ENCODE peak calls at places on chromosomes 2 and 18, in seven cellular contexts. W is PC-3, F is ovary, L is brain microvascular endothelial cell, Q is A549, J is right lobe of liver, S is kidney epithelial cell. U is an unnamed sample.

GRCh38 chr2:234343297-234343696 is 153.6 kb downstream of the ARL4C start:
- DNase-seq in S (no peak), J (no peak), L (no peak), Q (no peak), F (no peak), W (no peak), U (no peak)

GRCh38 chr2:219178377-219179175 is 501 bp downstream of the RETREG2 start:
- DNase-seq in W (peak; percentile 13), F (no peak), J (peak; percentile 75), S (no peak), Q (peak; percentile 24), L (peak; percentile 12), U (no peak)

GRCh38 chr18:21270453-21270852 is 28.4 kb downstream of the GREB1L start:
- DNase-seq in F (no peak), Q (peak; percentile 0), W (no peak), J (no peak), L (peak; percentile 22), S (peak; percentile 47), U (no peak)

GRCh38 chr2:45130758-45131157 is 121.5 kb upstream of the SIX2 start:
- DNase-seq in W (peak; percentile 32), J (no peak), L (no peak), S (no peak), F (no peak), Q (no peak), U (no peak)

GRCh38 chr2:101655941-101656422 is 41.5 kb upstream of the MAP4K4 start:
- DNase-seq in Q (no peak), S (no peak), J (no peak), W (no peak), L (no peak), F (no peak), U (no peak)

GRCh38 chr2:42928161-42928691 is 135.8 kb upstream of the HAAO start:
- DNase-seq in J (no peak), W (no peak), Q (no peak), S (no peak), L (no peak), F (peak; percentile 27), U (no peak)

GRCh38 chr2:8146329-8147048 is 535.4 kb upstream of the ID2 start:
- DNase-seq in Q (no peak), W (no peak), L (no peak), F (no peak), S (no peak), J (peak; percentile 76), U (no peak)

GRCh38 chr2:195413422-195413821 is 243.6 kb upstream of the SLC39A10 start:
- DNase-seq in J (no peak), F (no peak), L (no peak), S (no peak), W (no peak), Q (no peak), U (no peak)

GRCh38 chr2:201220102-201220570 is 37.2 kb downstream of the CASP10 start:
- DNase-seq in Q (no peak), J (no peak), W (no peak), S (no peak), L (no peak), F (no peak), U (no peak)

GRCh38 chr2:195388024-195388423 is 269.0 kb upstream of the SLC39A10 start:
- DNase-seq in W (no peak), Q (no peak), F (no peak), J (no peak), L (no peak), S (no peak), U (no peak)

GRCh38 chr2:149747456-149747855 is 159.9 kb upstream of the MMADHC start:
- DNase-seq in L (no peak), S (no peak), Q (no peak), F (no peak), W (no peak), J (no peak), U (no peak)

GRCh38 chr2:185952098-185952497 is 213.5 kb downstream of the FSIP2 start:
- DNase-seq in W (peak; percentile 53), J (no peak), Q (no peak), L (no peak), S (no peak), F (no peak), U (no peak)

GRCh38 chr2:20052872-20053281 is 1.4 kb upstream of the LAPTM4A start:
- DNase-seq in J (no peak), Q (peak; percentile 81), S (no peak), L (peak; percentile 91), F (peak; percentile 67), W (peak; percentile 73), U (no peak)

GRCh38 chr2:85411405-85411748 is 1.2 kb upstream of the CAPG start:
- DNase-seq in S (no peak), J (no peak), L (no peak), Q (no peak), W (no peak), F (no peak), U (no peak)
- H3K4me3 ChIP-seq in S (no peak overlapping the region), J (no peak overlapping the region), L (no peak overlapping the region), Q (no peak overlapping the region), W (no peak overlapping the region), F (no peak overlapping the region), U (no peak overlapping the region)

GRCh38 chr18:75130591-75131274 is 78.2 kb downstream of the PTGR3 start:
- DNase-seq in F (no peak), S (no peak), W (peak; percentile 20), L (no peak), Q (no peak), J (no peak), U (no peak)
- TF ChIP-seq CTCF in F (no peak), S (no peak), W (peak; percentile 45), L (peak; percentile 25), Q (no peak), J (peak; percentile 16), U (peak; percentile 18)

GRCh38 chr2:84925336-84925723 is 19.9 kb downstream of the TMSB10 start:
- DNase-seq in J (no peak), Q (no peak), W (no peak), S (no peak), F (peak; percentile 31), L (no peak), U (no peak)

GRCh38 chr2:84927275-84927627 is 21.8 kb downstream of the TMSB10 start:
- DNase-seq in L (no peak), W (no peak), Q (no peak), F (no peak), J (no peak), S (no peak), U (no peak)

GRCh38 chr2:84923009-84923408 is 17.6 kb downstream of the TMSB10 start:
- DNase-seq in J (no peak), S (no peak), L (no peak), Q (no peak), F (no peak), W (no peak), U (no peak)

GRCh38 chr2:84925724-84926376 is 20.4 kb downstream of the TMSB10 start:
- DNase-seq in S (peak; percentile 76), F (peak; percentile 92), J (peak; percentile 96), Q (peak; percentile 100), L (peak; percentile 89), W (peak; percentile 98), U (no peak)

GRCh38 chr2:84924173-84925106 is 19.0 kb downstream of the TMSB10 start:
- DNase-seq in S (no peak), F (peak; percentile 52), L (peak; percentile 33), Q (peak; percentile 97), W (peak; percentile 63), J (no peak), U (no peak)
- H3K4me3 ChIP-seq in S (no peak overlapping the region), F (no peak overlapping the region), L (no peak overlapping the region), Q (peak overlapping the region; percentile 32), W (no peak overlapping the region), J (no peak overlapping the region), U (no peak overlapping the region)

GRCh38 chr18:12061685-12062084 is 32.0 kb upstream of the ANKRD62 start:
- DNase-seq in L (no peak), F (no peak), W (no peak), J (no peak), S (no peak), Q (no peak), U (no peak)

GRCh38 chr18:12059334-12060181 is 34.1 kb upstream of the ANKRD62 start:
- DNase-seq in F (no peak), Q (no peak), W (no peak), L (no peak), S (no peak), J (no peak), U (no peak)

GRCh38 chr18:12057419-12058039 is 36.1 kb upstream of the ANKRD62 start:
- DNase-seq in Q (no peak), F (no peak), S (no peak), J (no peak), W (no peak), L (no peak), U (no peak)

GRCh38 chr18:12062974-12063373 is 30.7 kb upstream of the ANKRD62 start:
- DNase-seq in F (peak; percentile 7), S (no peak), W (no peak), Q (no peak), J (no peak), L (no peak), U (no peak)

DNA sequence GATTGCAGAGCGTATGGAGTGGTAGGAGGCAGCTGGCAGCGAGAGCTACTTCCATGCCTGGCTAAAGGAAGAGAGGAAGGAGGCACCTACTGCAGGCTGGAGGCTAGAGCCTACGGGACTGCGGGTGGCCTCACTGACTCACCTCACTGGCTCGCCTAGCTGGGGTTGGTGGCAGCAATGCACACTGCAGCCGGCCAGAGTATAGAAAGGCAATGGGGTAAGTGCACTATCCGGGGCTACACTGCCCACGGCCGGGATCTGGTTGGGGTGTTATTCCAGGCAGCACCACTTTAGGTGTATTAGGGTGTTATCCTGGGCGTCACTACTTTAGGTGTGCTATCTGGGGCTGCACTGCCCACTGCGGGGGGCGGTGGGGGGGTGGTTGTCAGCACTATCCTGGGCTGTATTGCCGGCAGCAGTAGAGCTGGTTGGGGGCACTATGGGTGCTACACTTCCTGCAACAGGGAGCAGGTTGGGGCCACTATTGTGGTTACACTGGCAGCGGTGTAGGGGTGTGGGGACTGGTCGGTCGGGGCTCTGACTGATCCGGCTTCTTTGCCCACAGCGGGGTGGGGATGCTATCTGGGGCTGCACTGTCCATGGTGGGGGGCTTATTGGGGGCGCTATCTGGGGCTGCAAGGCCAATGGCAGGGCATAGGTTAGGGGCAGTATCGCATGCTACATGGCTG is 33.3 kb upstream of the ANKRD62 start:
- DNase-seq in F (no peak), S (no peak), L (no peak), Q (no peak), J (no peak), W (peak; percentile 45), U (no peak)
- TF ChIP-seq CTCF in F (no peak), S (no peak), L (peak; percentile 39), Q (no peak), J (no peak), W (no peak), U (no peak)